ENCODE peak calls at places on chromosomes 3 and 15, in ten cellular contexts. J, F, U, S, O, B, G, A, C and Y are unnamed samples.

GRCh38 chr3:43738305-43738704 is 47.6 kb downstream of the ABHD5 start:
- DNase-seq in J (no peak), F (no peak), U (no peak), S (no peak), O (no peak), B (no peak), G (peak; percentile 29), A (no peak), C (no peak), Y (no peak)

GRCh38 chr3:127070776-127071175 is 87.9 kb downstream of the PLXNA1 start:
- DNase-seq in J (no peak), F (no peak), U (no peak), S (no peak), O (no peak), B (no peak), G (no peak), A (no peak), C (no peak), Y (no peak)

GRCh38 chr3:46661776-46662766 is 31.4 kb downstream of the ALS2CL start:
- DNase-seq in J (no peak), F (no peak), U (no peak), S (no peak), O (no peak), B (no peak), G (peak; percentile 79), A (no peak), C (no peak), Y (no peak)

GRCh38 chr3:51434110-51434509 is 43.0 kb downstream of the RBM15B start:
- DNase-seq in J (no peak), F (no peak), U (no peak), S (no peak), O (no peak), B (no peak), G (no peak), A (no peak), C (no peak), Y (no peak)

GRCh38 chr3:136075218-136075808 is 109.8 kb downstream of the PPP2R3A start:
- DNase-seq in J (peak; percentile 85), F (peak; percentile 72), U (peak; percentile 5), S (peak; percentile 54), O (peak; percentile 93), B (peak; percentile 49), G (no peak), A (peak; percentile 81), C (peak; percentile 55), Y (peak; percentile 36)

GRCh38 chr3:177679568-177680441 is 482.5 kb upstream of the TBL1XR1 start:
- DNase-seq in J (peak; percentile 46), F (no peak), U (no peak), S (peak; percentile 42), O (no peak), B (no peak), G (no peak), A (peak; percentile 16), C (no peak), Y (no peak)

GRCh38 chr15:45148076-45149059 is 18.6 kb downstream of the DUOX1 start:
- DNase-seq in J (peak; percentile 28), F (no peak), U (no peak), S (no peak), O (no peak), B (no peak), G (no peak), A (no peak), C (no peak), Y (no peak)

GRCh38 chr3:151379083-151379734 is 5.3 kb downstream of the P2RY12 start:
- DNase-seq in J (peak; percentile 38), F (no peak), U (no peak), S (no peak), O (no peak), B (no peak), G (no peak), A (no peak), C (no peak), Y (no peak)

GRCh38 chr3:188353409-188353808 is 199.5 kb downstream of the LPP start:
- DNase-seq in J (no peak), F (no peak), U (no peak), S (no peak), O (no peak), B (no peak), G (no peak), A (no peak), C (no peak), Y (no peak)

GRCh38 chr3:132242790-132243189 is 74.4 kb upstream of the ACP3 start:
- DNase-seq in J (no peak), F (no peak), U (no peak), S (no peak), O (no peak), B (no peak), G (no peak), A (no peak), C (no peak), Y (no peak)

GRCh38 chr15:34160735-34161134 is 49.2 kb downstream of the KATNBL1 start:
- DNase-seq in J (no peak), F (no peak), U (no peak), S (no peak), O (no peak), B (no peak), G (no peak), A (no peak), C (no peak), Y (no peak)

GRCh38 chr15:27463699-27464098 is 492.7 kb downstream of the GABRG3 start:
- DNase-seq in J (no peak), F (no peak), U (no peak), S (no peak), O (no peak), B (no peak), G (no peak), A (no peak), C (no peak), Y (no peak)

GRCh38 chr3:149299938-149300791 is 33.3 kb downstream of the TM4SF18 start:
- DNase-seq in J (peak; percentile 94), F (no peak), U (no peak), S (no peak), O (no peak), B (no peak), G (no peak), A (peak; percentile 87), C (no peak), Y (no peak)

GRCh38 chr3:190321789-190322603 is at the start of gene CLDN1:
- DNase-seq in J (peak; percentile 90), F (no peak), U (peak; percentile 18), S (peak; percentile 73), O (peak; percentile 56), B (peak; percentile 55), G (peak; percentile 96), A (peak; percentile 46), C (peak; percentile 55), Y (peak; percentile 16)

GRCh38 chr3:72997421-72997961 is 880 bp downstream of the PPP4R2 start:
- DNase-seq in J (peak; percentile 81), F (peak; percentile 4), U (no peak), S (peak; percentile 44), O (peak; percentile 83), B (peak; percentile 17), G (no peak), A (peak; percentile 47), C (peak; percentile 13), Y (no peak)

GRCh38 chr3:24523988-24524727 is 29.5 kb upstream of the THRB start:
- DNase-seq in J (peak; percentile 6), F (no peak), U (no peak), S (no peak), O (no peak), B (no peak), G (no peak), A (no peak), C (no peak), Y (no peak)

GRCh38 chr15:48331796-48332641 is 790 bp downstream of the DUT start:
- DNase-seq in J (peak; percentile 74), F (peak; percentile 56), U (peak; percentile 43), S (peak; percentile 79), O (peak; percentile 51), B (peak; percentile 54), G (peak; percentile 94), A (no peak), C (peak; percentile 52), Y (peak; percentile 55)

GRCh38 chr3:43117257-43117656 is 11.4 kb upstream of the POMGNT2 start:
- DNase-seq in J (no peak), F (no peak), U (no peak), S (no peak), O (no peak), B (no peak), G (no peak), A (no peak), C (no peak), Y (no peak)

GRCh38 chr3:76866729-76867461 is 173.0 kb upstream of the ROBO2 start:
- DNase-seq in J (no peak), F (no peak), U (no peak), S (no peak), O (no peak), B (no peak), G (no peak), A (no peak), C (no peak), Y (no peak)

GRCh38 chr15:55739641-55740040 is 3.3 kb downstream of the PRTG start:
- DNase-seq in J (no peak), F (no peak), U (no peak), S (no peak), O (no peak), B (no peak), G (no peak), A (no peak), C (no peak), Y (no peak)

GRCh38 chr3:44241706-44242105 is at the start of gene TOPAZ1:
- DNase-seq in J (no peak), F (no peak), U (no peak), S (no peak), O (no peak), B (peak; percentile 13), G (no peak), A (no peak), C (no peak), Y (no peak)

GRCh38 chr3:67090472-67090871 is 92.4 kb downstream of the KBTBD8 start:
- DNase-seq in J (peak; percentile 64), F (no peak), U (no peak), S (no peak), O (no peak), B (no peak), G (no peak), A (peak; percentile 18), C (no peak), Y (no peak)